ENCODE peak calls at places on chromosomes 4 and X, in four cellular contexts. R is A549, F is HepG2, V is GM12878. E is an unnamed sample.

GRCh38 chrX:118370921-118371624 is 25.2 kb downstream of the WDR44 start:
- DNase-seq in R (no peak), F (peak), V (no peak), E (no peak)

GRCh38 chrX:20729421-20729820 is 462.7 kb upstream of the RPS6KA3 start:
- DNase-seq in R (no peak), F (no peak), V (no peak), E (no peak)

GRCh38 chr4:12118651-12119213 is 690.0 kb upstream of the HS3ST1 start:
- DNase-seq in R (no peak), F (no peak), V (no peak), E (no peak)

GRCh38 chrX:22310779-22311178 is 38.1 kb downstream of the CBLL2 start:
- DNase-seq in R (no peak), F (no peak), V (no peak), E (no peak)

GRCh38 chr4:22510750-22511149 is 5.1 kb downstream of the ADGRA3 start:
- DNase-seq in R (no peak), F (peak), V (no peak), E (no peak)

GRCh38 chr4:41360214-41360910 is 103.6 kb downstream of the UCHL1 start:
- DNase-seq in R (no peak), F (no peak), V (no peak), E (peak)

GRCh38 chr4:78776729-78777555 is 792 bp downstream of the BMP2K start:
- DNase-seq in R (peak), F (peak), V (no peak), E (peak)

GRCh38 chr4:142236268-142236667 is 599.9 kb downstream of the IL15 start:
- DNase-seq in R (no peak), F (no peak), V (no peak), E (no peak)

GRCh38 chr4:89492476-89493110 is 185.0 kb upstream of the GPRIN3 start:
- DNase-seq in R (no peak), F (no peak), V (no peak), E (no peak)

GRCh38 chrX:72634321-72634720 is 61.7 kb upstream of the HDAC8 start:
- DNase-seq in R (no peak), F (no peak), V (no peak), E (no peak)

GRCh38 chr4:162787120-162787519 is 379.6 kb downstream of the NAF1 start:
- DNase-seq in R (no peak), F (no peak), V (no peak), E (no peak)

GRCh38 chrX:16594490-16594889 is 55.5 kb upstream of the S100G start:
- DNase-seq in R (no peak), F (no peak), V (no peak), E (no peak)

GRCh38 chr4:153295131-153295755 is 49.2 kb upstream of the MND1 start:
- DNase-seq in R (no peak), F (no peak), V (no peak), E (peak)

GRCh38 chr4:114922582-114922912 is 190.9 kb downstream of the NDST4 start:
- DNase-seq in R (no peak), F (no peak), V (no peak), E (no peak)

GRCh38 chrX:88526385-88526784 is 220.6 kb upstream of the CPXCR1 start:
- DNase-seq in R (no peak), F (peak), V (no peak), E (no peak)

GRCh38 chr4:111214371-111214770 is 591.5 kb upstream of the PITX2 start:
- DNase-seq in R (no peak), F (no peak), V (no peak), E (no peak)
- TF ChIP-seq CHD4 in R (no peak), F (no peak), V (no peak), E (no peak)

GRCh38 chrX:40646489-40647306 is 663 bp downstream of the CXorf38 start:
- DNase-seq in R (peak), F (no peak), V (no peak), E (peak)
- TF ChIP-seq CHD4 in R (no peak), F (no peak), V (no peak), E (no peak)

DNA sequence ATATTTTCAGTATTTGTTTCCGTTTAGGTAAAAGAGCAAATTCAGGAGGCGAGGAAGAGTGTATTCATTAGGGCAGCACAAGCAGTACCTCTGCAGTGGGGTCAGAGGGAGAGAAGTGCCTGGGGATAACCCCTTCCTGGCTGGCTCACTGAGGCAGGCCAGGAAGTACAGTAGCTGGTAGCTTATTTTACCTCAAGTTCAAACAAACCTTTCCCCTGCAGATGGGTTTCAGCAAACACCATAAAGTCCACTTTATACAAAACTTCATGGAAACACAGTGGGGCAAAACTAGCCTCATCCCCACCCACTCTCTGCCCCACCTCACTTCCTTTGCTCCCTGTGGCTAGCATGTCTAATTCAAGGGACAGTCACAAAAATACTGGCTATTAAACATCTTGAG is 29.5 kb downstream of the MEPE start:
- DNase-seq in R (no peak), F (peak), V (no peak), E (no peak)
- TF ChIP-seq CHD4 in R (no peak), F (no peak), V (no peak), E (no peak)

GRCh38 chr4:108885211-108885610 is 122.4 kb upstream of the ETNPPL start:
- DNase-seq in R (no peak), F (no peak), V (no peak), E (no peak)
- TF ChIP-seq CHD4 in R (no peak), F (no peak), V (no peak), E (no peak)

DNA sequence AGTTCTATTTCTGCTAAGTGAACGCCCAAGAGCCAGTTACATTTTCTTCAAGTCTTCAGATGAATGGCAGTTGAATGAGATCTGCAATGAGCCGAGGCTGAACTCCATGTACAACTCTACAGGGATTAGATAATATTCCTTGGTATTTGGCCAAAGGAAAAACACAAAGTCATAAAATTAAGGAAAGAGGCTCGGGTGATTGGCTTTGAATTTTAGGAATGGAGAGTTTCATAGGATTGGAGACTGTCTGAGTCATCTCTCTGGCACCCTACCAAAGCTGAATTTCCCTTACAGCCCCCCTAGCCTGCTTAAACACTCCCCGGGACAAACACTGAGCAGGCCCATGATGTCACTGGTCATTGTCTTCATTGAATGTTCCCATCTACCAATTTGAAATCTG is 188.0 kb upstream of the C1QTNF7 start:
- DNase-seq in R (no peak), F (no peak), V (no peak), E (no peak)
- TF ChIP-seq CHD4 in R (no peak), F (no peak), V (no peak), E (no peak)

DNA sequence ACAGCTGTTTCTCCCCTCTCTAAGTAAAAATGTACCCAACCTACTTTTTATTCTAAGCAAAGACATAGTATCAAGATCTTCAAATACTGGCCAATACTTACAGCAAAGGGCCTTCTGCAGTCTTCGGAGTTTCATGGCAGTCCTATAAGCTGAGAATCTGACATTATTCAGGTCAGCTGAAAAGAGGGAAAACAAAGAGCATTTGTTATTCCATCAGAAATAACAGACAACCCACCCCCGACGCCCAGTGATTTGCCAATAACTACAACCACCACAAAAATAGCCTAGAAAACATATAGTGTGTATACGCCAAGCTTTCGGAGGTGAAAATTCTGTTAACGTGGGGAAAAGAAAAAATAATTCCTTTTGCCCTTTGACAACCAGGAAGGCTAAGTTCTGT is 151.1 kb upstream of the FTHL17 start:
- DNase-seq in R (no peak), F (no peak), V (no peak), E (no peak)
- TF ChIP-seq CHD4 in R (no peak), F (no peak), V (no peak), E (no peak)

GRCh38 chrX:105610401-105610800 is 211.9 kb upstream of the NRK start:
- DNase-seq in R (no peak), F (no peak), V (no peak), E (no peak)

GRCh38 chrX:105609530-105609929 is 212.8 kb upstream of the NRK start:
- DNase-seq in R (no peak), F (no peak), V (no peak), E (no peak)

GRCh38 chrX:105608745-105609144 is 213.6 kb upstream of the NRK start:
- DNase-seq in R (no peak), F (no peak), V (no peak), E (no peak)
- TF ChIP-seq CHD4 in R (no peak), F (no peak), V (no peak), E (no peak)

E was measured in K562.